ENCODE peak calls at places on chromosomes 5 and 9, in nine cellular contexts. One of them, this sample, is unnamed.

GRCh38 chr5:93793159-93793781 is 51.9 kb upstream of the POU5F2 start:
- DNase-seq in RWPE1: no peak
- DNase-seq in hippocampal formation: no peak
- DNase-seq in suprapubic skin: no peak
- DNase-seq in cerebellar cortex: no peak
- DNase-seq in frontal cortex: no peak
- DNase-seq in stimulated activated naive CD4-positive, alpha-beta T cell: no peak
- DNase-seq in NCI-H2171: no peak
- DNase-seq in neural progenitor cell: no peak
- DNase-seq in this sample: no peak

GRCh38 chr5:107269678-107270077 is 401.1 kb downstream of the EFNA5 start:
- DNase-seq in RWPE1: no peak
- DNase-seq in hippocampal formation: no peak
- DNase-seq in suprapubic skin: no peak
- DNase-seq in cerebellar cortex: no peak
- DNase-seq in frontal cortex: no peak
- DNase-seq in stimulated activated naive CD4-positive, alpha-beta T cell: no peak
- DNase-seq in NCI-H2171: no peak
- DNase-seq in neural progenitor cell: no peak
- DNase-seq in this sample: no peak

GRCh38 chr5:154406231-154406630 is 39.6 kb upstream of the SAP30L start:
- DNase-seq in RWPE1: peak
- DNase-seq in hippocampal formation: no peak
- DNase-seq in suprapubic skin: no peak
- DNase-seq in cerebellar cortex: no peak
- DNase-seq in frontal cortex: no peak
- DNase-seq in stimulated activated naive CD4-positive, alpha-beta T cell: no peak
- DNase-seq in NCI-H2171: no peak
- DNase-seq in neural progenitor cell: no peak
- DNase-seq in this sample: no peak

GRCh38 chr5:179142434-179143198 is 82.4 kb downstream of the ZNF354C start:
- DNase-seq in RWPE1: peak
- DNase-seq in hippocampal formation: no peak
- DNase-seq in suprapubic skin: no peak
- DNase-seq in cerebellar cortex: no peak
- DNase-seq in frontal cortex: no peak
- DNase-seq in stimulated activated naive CD4-positive, alpha-beta T cell: no peak
- DNase-seq in NCI-H2171: no peak
- DNase-seq in neural progenitor cell: no peak
- DNase-seq in this sample: no peak

GRCh38 chr9:135790356-135790755 is 88.4 kb downstream of the KCNT1 start:
- DNase-seq in RWPE1: no peak
- DNase-seq in hippocampal formation: no peak
- DNase-seq in suprapubic skin: no peak
- DNase-seq in cerebellar cortex: no peak
- DNase-seq in frontal cortex: no peak
- DNase-seq in stimulated activated naive CD4-positive, alpha-beta T cell: no peak
- DNase-seq in NCI-H2171: no peak
- DNase-seq in neural progenitor cell: no peak
- DNase-seq in this sample: no peak

GRCh38 chr5:73030531-73030930 is 74.7 kb downstream of the FCHO2 start:
- DNase-seq in RWPE1: peak
- DNase-seq in hippocampal formation: no peak
- DNase-seq in suprapubic skin: no peak
- DNase-seq in cerebellar cortex: no peak
- DNase-seq in frontal cortex: no peak
- DNase-seq in stimulated activated naive CD4-positive, alpha-beta T cell: no peak
- DNase-seq in NCI-H2171: no peak
- DNase-seq in neural progenitor cell: no peak
- DNase-seq in this sample: no peak

GRCh38 chr5:106134549-106134948 is 1536.2 kb downstream of the EFNA5 start:
- DNase-seq in RWPE1: no peak
- DNase-seq in hippocampal formation: no peak
- DNase-seq in suprapubic skin: no peak
- DNase-seq in cerebellar cortex: no peak
- DNase-seq in frontal cortex: no peak
- DNase-seq in stimulated activated naive CD4-positive, alpha-beta T cell: no peak
- DNase-seq in NCI-H2171: no peak
- DNase-seq in neural progenitor cell: no peak
- DNase-seq in this sample: no peak

GRCh38 chr9:98627291-98627690 is 81.4 kb downstream of the GABBR2 start:
- DNase-seq in RWPE1: no peak
- DNase-seq in hippocampal formation: no peak
- DNase-seq in suprapubic skin: no peak
- DNase-seq in cerebellar cortex: no peak
- DNase-seq in frontal cortex: no peak
- DNase-seq in stimulated activated naive CD4-positive, alpha-beta T cell: no peak
- DNase-seq in NCI-H2171: no peak
- DNase-seq in neural progenitor cell: no peak
- DNase-seq in this sample: no peak

GRCh38 chr5:95619096-95619495 is 791 bp upstream of the GPR150 start:
- DNase-seq in RWPE1: no peak
- DNase-seq in hippocampal formation: no peak
- DNase-seq in suprapubic skin: no peak
- DNase-seq in cerebellar cortex: no peak
- DNase-seq in frontal cortex: no peak
- DNase-seq in stimulated activated naive CD4-positive, alpha-beta T cell: no peak
- DNase-seq in NCI-H2171: no peak
- DNase-seq in neural progenitor cell: no peak
- DNase-seq in this sample: no peak

GRCh38 chr5:81971086-81971693 is 633 bp upstream of the ATG10 start:
- DNase-seq in RWPE1: peak
- DNase-seq in hippocampal formation: no peak
- DNase-seq in suprapubic skin: no peak
- DNase-seq in cerebellar cortex: peak
- DNase-seq in frontal cortex: no peak
- DNase-seq in stimulated activated naive CD4-positive, alpha-beta T cell: no peak
- DNase-seq in NCI-H2171: no peak
- DNase-seq in neural progenitor cell: peak
- DNase-seq in this sample: no peak

GRCh38 chr5:175013251-175013650 is 288.9 kb downstream of the MSX2 start:
- DNase-seq in RWPE1: no peak
- DNase-seq in hippocampal formation: no peak
- DNase-seq in suprapubic skin: no peak
- DNase-seq in cerebellar cortex: no peak
- DNase-seq in frontal cortex: no peak
- DNase-seq in stimulated activated naive CD4-positive, alpha-beta T cell: no peak
- DNase-seq in NCI-H2171: no peak
- DNase-seq in neural progenitor cell: no peak
- DNase-seq in this sample: no peak

GRCh38 chr5:127492854-127493738 is 24.3 kb upstream of the PRRC1 start:
- DNase-seq in RWPE1: peak
- DNase-seq in hippocampal formation: no peak
- DNase-seq in suprapubic skin: no peak
- DNase-seq in cerebellar cortex: peak
- DNase-seq in frontal cortex: peak
- DNase-seq in stimulated activated naive CD4-positive, alpha-beta T cell: no peak
- DNase-seq in NCI-H2171: no peak
- DNase-seq in neural progenitor cell: peak
- DNase-seq in this sample: no peak

GRCh38 chr5:115571441-115571878 is 26.9 kb upstream of the FEM1C start:
- DNase-seq in RWPE1: no peak
- DNase-seq in hippocampal formation: peak
- DNase-seq in suprapubic skin: no peak
- DNase-seq in cerebellar cortex: peak
- DNase-seq in frontal cortex: peak
- DNase-seq in stimulated activated naive CD4-positive, alpha-beta T cell: no peak
- DNase-seq in NCI-H2171: no peak
- DNase-seq in neural progenitor cell: peak
- DNase-seq in this sample: no peak

GRCh38 chr9:6224393-6225154 is 9.0 kb downstream of the IL33 start:
- DNase-seq in RWPE1: no peak
- DNase-seq in hippocampal formation: no peak
- DNase-seq in suprapubic skin: no peak
- DNase-seq in cerebellar cortex: peak
- DNase-seq in frontal cortex: no peak
- DNase-seq in stimulated activated naive CD4-positive, alpha-beta T cell: no peak
- DNase-seq in NCI-H2171: no peak
- DNase-seq in neural progenitor cell: no peak
- DNase-seq in this sample: no peak

GRCh38 chr5:39369123-39369815 is 5.0 kb upstream of the C9 start:
- DNase-seq in RWPE1: no peak
- DNase-seq in hippocampal formation: no peak
- DNase-seq in suprapubic skin: no peak
- DNase-seq in cerebellar cortex: no peak
- DNase-seq in frontal cortex: no peak
- DNase-seq in stimulated activated naive CD4-positive, alpha-beta T cell: no peak
- DNase-seq in NCI-H2171: no peak
- DNase-seq in neural progenitor cell: no peak
- DNase-seq in this sample: no peak

GRCh38 chr5:157431544-157432200 is 28.3 kb upstream of the NIPAL4 start:
- DNase-seq in RWPE1: peak
- DNase-seq in hippocampal formation: peak
- DNase-seq in suprapubic skin: no peak
- DNase-seq in cerebellar cortex: peak
- DNase-seq in frontal cortex: peak
- DNase-seq in stimulated activated naive CD4-positive, alpha-beta T cell: no peak
- DNase-seq in NCI-H2171: no peak
- DNase-seq in neural progenitor cell: peak
- DNase-seq in this sample: no peak

GRCh38 chr5:119322948-119323629 is 32.7 kb upstream of the TNFAIP8 start:
- DNase-seq in RWPE1: no peak
- DNase-seq in hippocampal formation: no peak
- DNase-seq in suprapubic skin: no peak
- DNase-seq in cerebellar cortex: peak
- DNase-seq in frontal cortex: no peak
- DNase-seq in stimulated activated naive CD4-positive, alpha-beta T cell: no peak
- DNase-seq in NCI-H2171: no peak
- DNase-seq in neural progenitor cell: no peak
- DNase-seq in this sample: no peak

GRCh38 chr5:146007270-146007669 is 70.9 kb downstream of the SH3RF2 start:
- DNase-seq in RWPE1: no peak
- DNase-seq in hippocampal formation: no peak
- DNase-seq in suprapubic skin: no peak
- DNase-seq in cerebellar cortex: peak
- DNase-seq in frontal cortex: no peak
- DNase-seq in stimulated activated naive CD4-positive, alpha-beta T cell: no peak
- DNase-seq in NCI-H2171: no peak
- DNase-seq in neural progenitor cell: no peak
- DNase-seq in this sample: no peak

GRCh38 chr5:31078931-31079330 is 114.6 kb upstream of the CDH6 start:
- DNase-seq in RWPE1: no peak
- DNase-seq in hippocampal formation: no peak
- DNase-seq in suprapubic skin: no peak
- DNase-seq in cerebellar cortex: peak
- DNase-seq in frontal cortex: no peak
- DNase-seq in stimulated activated naive CD4-positive, alpha-beta T cell: no peak
- DNase-seq in NCI-H2171: no peak
- DNase-seq in neural progenitor cell: peak
- DNase-seq in this sample: no peak

GRCh38 chr9:5978523-5978922 is 36.9 kb downstream of the RANBP6 start:
- DNase-seq in RWPE1: no peak
- DNase-seq in hippocampal formation: no peak
- DNase-seq in suprapubic skin: no peak
- DNase-seq in cerebellar cortex: no peak
- DNase-seq in frontal cortex: no peak
- DNase-seq in stimulated activated naive CD4-positive, alpha-beta T cell: no peak
- DNase-seq in NCI-H2171: no peak
- DNase-seq in neural progenitor cell: no peak
- DNase-seq in this sample: no peak

GRCh38 chr5:28305891-28306290 is 1267.5 kb upstream of the CDH9 start:
- DNase-seq in RWPE1: no peak
- DNase-seq in hippocampal formation: no peak
- DNase-seq in suprapubic skin: no peak
- DNase-seq in cerebellar cortex: no peak
- DNase-seq in frontal cortex: no peak
- DNase-seq in stimulated activated naive CD4-positive, alpha-beta T cell: no peak
- DNase-seq in NCI-H2171: no peak
- DNase-seq in neural progenitor cell: no peak
- DNase-seq in this sample: no peak

GRCh38 chr9:33106827-33107621 is 30.6 kb upstream of the SMU1 start:
- DNase-seq in RWPE1: peak
- DNase-seq in hippocampal formation: no peak
- DNase-seq in suprapubic skin: no peak
- DNase-seq in cerebellar cortex: peak
- DNase-seq in frontal cortex: no peak
- DNase-seq in stimulated activated naive CD4-positive, alpha-beta T cell: no peak
- DNase-seq in NCI-H2171: no peak
- DNase-seq in neural progenitor cell: no peak
- DNase-seq in this sample: no peak

GRCh38 chr9:120267929-120268328 is 312.0 kb downstream of the CDK5RAP2 start:
- DNase-seq in RWPE1: no peak
- DNase-seq in hippocampal formation: no peak
- DNase-seq in suprapubic skin: no peak
- DNase-seq in cerebellar cortex: no peak
- DNase-seq in frontal cortex: no peak
- DNase-seq in stimulated activated naive CD4-positive, alpha-beta T cell: no peak
- DNase-seq in NCI-H2171: no peak
- DNase-seq in neural progenitor cell: no peak
- DNase-seq in this sample: no peak

This sample was measured in neural crest cell.